ENCODE peak calls at places on chromosomes 11 and 22, in four cellular contexts. W, D, F and N are unnamed samples.

GRCh38 chr11:66473608-66474525 is 6.4 kb upstream of the DPP3 start:
- DNase-seq in W (no peak), D (no peak), F (no peak), N (no peak)

GRCh38 chr11:22730319-22730718 is 63.9 kb downstream of the GAS2 start:
- DNase-seq in W (no peak), D (no peak), F (no peak), N (no peak)

GRCh38 chr11:15577519-15577918 is 462.8 kb downstream of the INSC start:
- DNase-seq in W (no peak), D (no peak), F (no peak), N (no peak)

GRCh38 chr11:100545970-100546369 is 141.1 kb upstream of the ARHGAP42 start:
- DNase-seq in W (no peak), D (no peak), F (no peak), N (no peak)

GRCh38 chr11:121024989-121025388 is 1.1 kb downstream of the TBCEL start:
- DNase-seq in W (no peak), D (no peak), F (peak), N (no peak)

GRCh38 chr22:30422481-30423295 is 2.9 kb upstream of the MTFP1 start:
- DNase-seq in W (peak), D (peak), F (peak), N (peak)

GRCh38 chr22:31676700-31677099 is 14.7 kb upstream of the PISD start:
- DNase-seq in W (peak), D (peak), F (peak), N (peak)

GRCh38 chr11:108697872-108698473 is 33.1 kb downstream of the DDX10 start:
- DNase-seq in W (no peak), D (peak), F (peak), N (peak)

GRCh38 chr11:65553301-65554001 is 4.7 kb downstream of the LTBP3 start:
- DNase-seq in W (no peak), D (peak), F (no peak), N (no peak)

GRCh38 chr11:47186937-47187681 is 875 bp upstream of the PACSIN3 start:
- DNase-seq in W (no peak), D (peak), F (peak), N (no peak)

GRCh38 chr11:86414032-86414431 is 39.3 kb downstream of the CCDC81 start:
- DNase-seq in W (no peak), D (no peak), F (peak), N (no peak)

GRCh38 chr11:69890476-69890875 is 71.3 kb upstream of the FGF3 start:
- DNase-seq in W (no peak), D (no peak), F (no peak), N (no peak)

GRCh38 chr22:21000215-21000986 is 1.5 kb downstream of the THAP7 start:
- DNase-seq in W (no peak), D (no peak), F (no peak), N (no peak)

GRCh38 chr11:113477321-113477720 is 2.1 kb upstream of the DRD2 start:
- DNase-seq in W (no peak), D (no peak), F (no peak), N (no peak)

GRCh38 chr22:40348025-40348658 is 1.8 kb downstream of the ADSL start:
- DNase-seq in W (peak), D (peak), F (peak), N (no peak)

GRCh38 chr22:48734961-48735360 is 1092.7 kb downstream of the BRD1 start:
- DNase-seq in W (no peak), D (no peak), F (no peak), N (no peak)

GRCh38 chr11:103849366-103849765 is 187.1 kb upstream of the DDI1 start:
- DNase-seq in W (no peak), D (no peak), F (no peak), N (no peak)
- H3K4me3 ChIP-seq in W (no peak), D (no peak), F (no peak), N (no peak)

GRCh38 chr11:57657290-57658022 is at the start of gene CLP1:
- DNase-seq in W (peak), D (peak), F (peak), N (peak)
- H3K4me3 ChIP-seq in W (peak), D (peak), F (peak), N (peak)

DNA sequence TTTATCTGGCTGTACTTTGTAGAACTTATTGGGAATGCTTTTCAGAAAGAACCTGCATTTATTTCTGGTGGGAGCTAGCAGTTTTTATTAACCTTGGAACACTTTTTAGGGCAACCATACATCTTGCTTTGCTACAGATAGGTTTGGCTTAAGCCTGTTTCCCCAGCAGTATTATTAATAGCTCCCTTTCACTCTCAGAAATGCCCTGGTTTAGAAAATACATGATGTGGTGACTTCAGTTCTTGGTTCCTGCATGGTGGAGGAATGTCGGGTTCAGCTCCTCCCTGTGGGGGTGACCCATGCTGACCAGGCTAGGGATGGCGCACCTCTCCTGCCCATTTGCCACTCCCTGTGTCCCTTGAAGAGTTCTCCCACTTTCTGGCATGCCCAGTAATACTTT is 28.2 kb downstream of the ZBED4 start:
- DNase-seq in W (no peak), D (no peak), F (no peak), N (no peak)
- H3K4me3 ChIP-seq in W (no peak), D (no peak), F (no peak), N (no peak)

GRCh38 chr11:17498475-17498874 is 21.8 kb upstream of the ABCC8 start:
- DNase-seq in W (no peak), D (no peak), F (no peak), N (no peak)
- H3K4me3 ChIP-seq in W (no peak), D (no peak), F (no peak), N (no peak)

GRCh38 chr11:125592305-125593112 is at the start of gene STT3A:
- DNase-seq in W (peak), D (peak), F (peak), N (peak)
- H3K4me3 ChIP-seq in W (peak), D (peak), F (peak), N (peak)

DNA sequence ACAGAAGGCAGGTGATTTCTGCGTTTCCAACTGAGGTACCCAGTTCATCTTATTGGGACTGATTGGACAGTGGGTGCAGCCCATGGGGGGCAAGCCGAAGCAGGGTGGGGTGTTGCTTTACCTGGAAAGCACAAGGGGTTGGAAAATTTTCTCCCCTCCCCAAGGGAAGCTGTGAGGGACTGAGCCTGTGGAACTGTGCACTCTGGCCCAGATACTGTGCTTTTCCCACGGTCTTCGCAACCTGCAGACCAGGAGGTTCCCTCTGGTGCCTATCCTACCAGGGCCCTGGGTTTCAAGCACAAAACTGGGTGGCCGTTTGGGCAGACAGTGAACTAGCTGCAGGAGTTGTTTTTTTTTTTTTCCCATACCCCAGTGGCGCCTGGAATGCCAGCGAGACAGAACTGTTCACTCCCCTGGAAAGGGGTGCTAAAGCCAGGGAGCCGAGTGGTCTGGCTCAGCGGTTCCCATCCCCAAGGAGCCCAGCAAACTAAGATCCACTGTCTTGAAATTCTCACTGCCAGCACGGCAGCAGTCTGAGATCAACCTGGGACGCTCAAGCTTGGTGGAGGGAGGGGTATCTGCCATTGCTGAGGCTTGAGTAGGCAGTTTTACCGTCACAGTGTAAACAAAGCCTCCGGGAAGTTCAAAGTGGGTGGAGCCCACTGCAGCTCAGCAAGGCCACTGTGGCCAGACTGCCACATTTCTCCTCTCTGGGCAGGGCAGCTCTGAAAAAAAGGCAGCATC is 97.2 kb downstream of the JRKL start:
- DNase-seq in W (no peak), D (peak), F (peak), N (peak)
- H3K4me3 ChIP-seq in W (no peak), D (no peak), F (no peak), N (no peak)

GRCh38 chr22:46025973-46026906 is 49.3 kb upstream of the WNT7B start:
- DNase-seq in W (peak), D (no peak), F (no peak), N (no peak)

GRCh38 chr22:46025225-46025972 is 48.4 kb upstream of the WNT7B start:
- DNase-seq in W (peak), D (no peak), F (no peak), N (no peak)

GRCh38 chr22:46028069-46028991 is 51.4 kb upstream of the WNT7B start:
- DNase-seq in W (peak), D (no peak), F (no peak), N (no peak)

GRCh38 chr22:46027219-46028068 is 50.5 kb upstream of the WNT7B start:
- DNase-seq in W (peak), D (peak), F (no peak), N (no peak)

DNA sequence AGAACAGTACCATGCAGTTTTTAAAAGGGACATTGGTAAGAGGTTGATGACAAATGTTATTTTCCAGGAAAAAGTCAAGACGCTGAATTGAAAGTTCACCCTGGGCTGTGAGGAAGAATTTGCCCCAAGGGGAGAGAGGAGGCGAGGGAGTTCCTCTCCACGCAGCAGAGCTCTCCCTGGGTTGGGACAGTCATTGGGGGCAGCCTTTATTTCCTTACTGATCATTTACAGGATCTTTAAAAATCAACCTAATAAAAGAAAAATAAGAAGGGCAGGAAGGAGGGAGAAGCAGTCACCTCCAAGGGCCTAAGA is 49.9 kb upstream of the WNT7B start:
- DNase-seq in W (no peak), D (no peak), F (no peak), N (no peak)
- H3K4me3 ChIP-seq in W (peak), D (peak), F (no peak), N (peak)